ENCODE peak calls at places on chromosomes 12 and 14, in eight cellular contexts. F, V, U, T, A, P, L and H are unnamed samples.

GRCh38 chr14:34003052-34003668 is 52.3 kb upstream of the EGLN3 start:
- DNase-seq in F (no peak), V (no peak), U (no peak), T (no peak), A (no peak), P (no peak), L (no peak), H (no peak)

GRCh38 chr14:58341152-58341748 is 42.9 kb downstream of the ARID4A start:
- DNase-seq in F (no peak), V (no peak), U (no peak), T (no peak), A (no peak), P (no peak), L (no peak), H (no peak)

GRCh38 chr14:89137514-89138163 is 279.4 kb downstream of the FOXN3 start:
- DNase-seq in F (peak), V (no peak), U (peak), T (no peak), A (peak), P (no peak), L (no peak), H (no peak)

GRCh38 chr12:22598141-22598762 is 26.7 kb upstream of the ETNK1 start:
- DNase-seq in F (no peak), V (no peak), U (no peak), T (no peak), A (no peak), P (no peak), L (no peak), H (no peak)

GRCh38 chr12:28190321-28191017 is at the start of gene CCDC91:
- DNase-seq in F (peak), V (peak), U (peak), T (peak), A (peak), P (peak), L (peak), H (peak)

GRCh38 chr12:86484473-86484872 is 228.3 kb upstream of the MGAT4C start:
- DNase-seq in F (no peak), V (no peak), U (no peak), T (no peak), A (no peak), P (no peak), L (no peak), H (no peak)

GRCh38 chr14:50417853-50418252 is 21.2 kb upstream of the CDKL1 start:
- DNase-seq in F (no peak), V (no peak), U (peak), T (no peak), A (no peak), P (no peak), L (no peak), H (no peak)

GRCh38 chr14:54169254-54169924 is 212.8 kb upstream of the BMP4 start:
- DNase-seq in F (no peak), V (no peak), U (no peak), T (no peak), A (no peak), P (no peak), L (no peak), H (no peak)

GRCh38 chr12:7716391-7716790 is 5.2 kb downstream of the DPPA3 start:
- DNase-seq in F (no peak), V (no peak), U (no peak), T (peak), A (no peak), P (peak), L (peak), H (no peak)

GRCh38 chr12:32920506-32921085 is 24.0 kb upstream of the PKP2 start:
- DNase-seq in F (no peak), V (no peak), U (no peak), T (no peak), A (no peak), P (no peak), L (no peak), H (no peak)

GRCh38 chr12:52570511-52570910 is 3.1 kb downstream of the KRT74 start:
- DNase-seq in F (no peak), V (no peak), U (no peak), T (no peak), A (no peak), P (no peak), L (no peak), H (no peak)

GRCh38 chr14:35380794-35381193 is 23.8 kb downstream of the NFKBIA start:
- DNase-seq in F (no peak), V (no peak), U (no peak), T (no peak), A (no peak), P (no peak), L (no peak), H (no peak)

GRCh38 chr14:24710403-24711063 is 76.5 kb upstream of the GZMB start:
- DNase-seq in F (peak), V (peak), U (peak), T (peak), A (peak), P (no peak), L (peak), H (peak)

GRCh38 chr14:76640923-76641395 is 120.3 kb upstream of the VASH1 start:
- DNase-seq in F (no peak), V (no peak), U (no peak), T (peak), A (no peak), P (no peak), L (no peak), H (no peak)

GRCh38 chr12:60262378-60262777 is 666.5 kb downstream of the SLC16A7 start:
- DNase-seq in F (no peak), V (no peak), U (no peak), T (peak), A (no peak), P (no peak), L (no peak), H (no peak)

GRCh38 chr14:64541261-64541970 is 875 bp downstream of the HSPA2 start:
- DNase-seq in F (no peak), V (no peak), U (no peak), T (no peak), A (no peak), P (no peak), L (no peak), H (no peak)

GRCh38 chr14:68653108-68653507 is 139.8 kb downstream of the ZFP36L1 start:
- DNase-seq in F (no peak), V (no peak), U (no peak), T (no peak), A (no peak), P (no peak), L (no peak), H (no peak)

GRCh38 chr12:104410786-104411185 is 46.0 kb upstream of the CHST11 start:
- DNase-seq in F (no peak), V (no peak), U (peak), T (no peak), A (no peak), P (no peak), L (no peak), H (no peak)

GRCh38 chr12:33752854-33753253 is 269.4 kb upstream of the ALG10 start:
- DNase-seq in F (no peak), V (no peak), U (no peak), T (no peak), A (no peak), P (no peak), L (no peak), H (no peak)

GRCh38 chr14:22535916-22536315 is 53.1 kb downstream of the DAD1 start:
- DNase-seq in F (no peak), V (no peak), U (no peak), T (no peak), A (no peak), P (no peak), L (no peak), H (no peak)

GRCh38 chr12:52076811-52077210 is 2.7 kb upstream of the SMIM41 start:
- DNase-seq in F (no peak), V (no peak), U (no peak), T (no peak), A (no peak), P (no peak), L (no peak), H (no peak)

GRCh38 chr14:33457617-33458016 is 493.3 kb downstream of the EGLN3 start:
- DNase-seq in F (no peak), V (no peak), U (no peak), T (peak), A (no peak), P (no peak), L (no peak), H (no peak)

GRCh38 chr12:55931780-55932545 is 1.0 kb downstream of the DGKA start:
- DNase-seq in F (no peak), V (peak), U (peak), T (no peak), A (no peak), P (peak), L (peak), H (peak)

GRCh38 chr12:121789233-121789781 is 4.2 kb downstream of the RHOF start:
- DNase-seq in F (no peak), V (no peak), U (no peak), T (no peak), A (no peak), P (no peak), L (no peak), H (no peak)

GRCh38 chr14:101604935-101605767 is 43.9 kb downstream of the DIO3 start:
- DNase-seq in F (no peak), V (no peak), U (no peak), T (no peak), A (no peak), P (no peak), L (no peak), H (no peak)

GRCh38 chr14:70808023-70808401 is 1.3 kb downstream of the MAP3K9 start:
- DNase-seq in F (no peak), V (peak), U (no peak), T (peak), A (no peak), P (no peak), L (peak), H (peak)

GRCh38 chr14:104877806-104878550 is 12.9 kb downstream of the CEP170B start:
- DNase-seq in F (no peak), V (no peak), U (no peak), T (no peak), A (no peak), P (no peak), L (peak), H (no peak)

GRCh38 chr12:89412665-89413064 is 60.4 kb upstream of the DUSP6 start:
- DNase-seq in F (no peak), V (no peak), U (no peak), T (no peak), A (no peak), P (no peak), L (no peak), H (no peak)

GRCh38 chr12:69866698-69867097 is 41.7 kb downstream of the MYRFL start:
- DNase-seq in F (no peak), V (no peak), U (no peak), T (no peak), A (no peak), P (no peak), L (no peak), H (no peak)

GRCh38 chr14:93109572-93110481 is 5.9 kb downstream of the ITPK1 start:
- DNase-seq in F (no peak), V (no peak), U (no peak), T (no peak), A (no peak), P (no peak), L (no peak), H (no peak)